ENCODE peak calls at places on chromosomes 3 and 15, in four cellular contexts. Q is AG09309, J is adrenal gland, T is tibial nerve. C is an unnamed sample.
A peak's percentile ranks its signal among the peaks of the same experiment; 100 is the strongest.

GRCh38 chr3:160221019-160221418 is 4.2 kb upstream of the C3orf80 start:
- DNase-seq in Q (no peak), J (no peak), T (no peak), C (no peak)

GRCh38 chr15:48281674-48282073 is 49.6 kb upstream of the DUT start:
- DNase-seq in Q (no peak), J (no peak), T (no peak), C (no peak)

GRCh38 chr3:136074546-136074945 is 109.0 kb downstream of the PPP2R3A start:
- DNase-seq in Q (no peak), J (no peak), T (no peak), C (no peak)

GRCh38 chr3:194374930-194375329 is 5.4 kb upstream of the LRRC15 start:
- DNase-seq in Q (no peak), J (no peak), T (no peak), C (no peak)

GRCh38 chr3:180048840-180049239 is 12.1 kb upstream of the PEX5L start:
- DNase-seq in Q (peak; percentile 34), J (no peak), T (no peak), C (peak; percentile 17)

GRCh38 chr3:32384938-32385337 is 6.7 kb upstream of the CMTM7 start:
- DNase-seq in Q (no peak), J (no peak), T (no peak), C (no peak)

GRCh38 chr3:160245261-160245800 is 20.1 kb downstream of the C3orf80 start:
- DNase-seq in Q (no peak), J (no peak), T (no peak), C (no peak)

GRCh38 chr3:188956839-188957489 is 214.8 kb upstream of the TPRG1 start:
- DNase-seq in Q (peak; percentile 37), J (peak; percentile 31), T (peak; percentile 63), C (peak; percentile 71)

GRCh38 chr3:126850370-126851085 is 132.4 kb upstream of the PLXNA1 start:
- DNase-seq in Q (peak; percentile 44), J (no peak), T (no peak), C (no peak)

GRCh38 chr3:149638401-149639092 is 19.3 kb downstream of the WWTR1 start:
- DNase-seq in Q (no peak), J (peak; percentile 24), T (peak; percentile 19), C (no peak)

GRCh38 chr3:11632966-11633365 is 10.7 kb downstream of the VGLL4 start:
- DNase-seq in Q (no peak), J (no peak), T (no peak), C (no peak)

GRCh38 chr15:78873796-78874761 is 1.4 kb downstream of the MORF4L1 start:
- DNase-seq in Q (no peak), J (peak; percentile 60), T (peak; percentile 67), C (no peak)

GRCh38 chr3:22284559-22284958 is 533.5 kb upstream of the ZNF385D start:
- DNase-seq in Q (no peak), J (no peak), T (no peak), C (peak; percentile 39)

GRCh38 chr3:193342551-193342950 is 36.0 kb downstream of the ATP13A5 start:
- DNase-seq in Q (no peak), J (no peak), T (no peak), C (no peak)

GRCh38 chr3:52171577-52172261 is 17.5 kb upstream of the POC1A start:
- DNase-seq in Q (peak; percentile 59), J (peak; percentile 55), T (no peak), C (peak; percentile 36)

GRCh38 chr15:93771429-93772020 is 459.8 kb upstream of the MCTP2 start:
- DNase-seq in Q (no peak), J (no peak), T (no peak), C (peak; percentile 73)

GRCh38 chr3:52532838-52533622 is 627 bp downstream of the NT5DC2 start:
- DNase-seq in Q (no peak), J (peak; percentile 54), T (no peak), C (peak; percentile 13)

GRCh38 chr3:134627831-134628230 is 23.0 kb downstream of the KY start:
- DNase-seq in Q (no peak), J (no peak), T (no peak), C (no peak)

GRCh38 chr3:184970186-184970585 is 158.2 kb downstream of the VPS8 start:
- DNase-seq in Q (no peak), J (no peak), T (no peak), C (no peak)

GRCh38 chr15:48891229-48891765 is 13.4 kb downstream of the EID1 start:
- DNase-seq in Q (no peak), J (no peak), T (no peak), C (no peak)

GRCh38 chr15:58212909-58213526 is 74.8 kb downstream of the AQP9 start:
- DNase-seq in Q (no peak), J (peak; percentile 72), T (no peak), C (peak; percentile 50)
- TF ChIP-seq CTCF in Q (peak; percentile 63), J (peak; percentile 54), T (peak; percentile 49), C (peak; percentile 35)

DNA sequence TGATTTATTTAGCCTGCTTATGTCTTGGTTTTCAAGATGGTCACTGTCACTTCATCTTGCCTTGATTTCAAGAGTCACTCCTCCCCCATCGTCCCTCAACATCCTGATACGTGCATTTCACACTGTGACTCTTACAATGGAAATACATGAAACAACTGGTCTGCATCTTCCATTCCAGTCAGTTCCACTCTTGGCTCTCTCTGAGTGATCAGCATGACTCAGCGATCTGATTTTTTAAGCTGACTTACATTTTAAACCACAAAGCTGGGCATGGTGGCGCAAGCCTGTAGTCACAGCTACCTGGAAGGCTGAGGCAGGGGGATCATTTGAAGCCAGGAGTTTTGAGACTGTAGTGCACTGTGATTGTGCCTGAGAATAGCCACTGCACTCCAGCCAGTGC is 271.2 kb upstream of the ROPN1 start:
- DNase-seq in Q (peak; percentile 86), J (peak; percentile 63), T (no peak), C (peak; percentile 85)
- TF ChIP-seq CTCF in Q (no peak), J (no peak), T (no peak), C (no peak)

DNA sequence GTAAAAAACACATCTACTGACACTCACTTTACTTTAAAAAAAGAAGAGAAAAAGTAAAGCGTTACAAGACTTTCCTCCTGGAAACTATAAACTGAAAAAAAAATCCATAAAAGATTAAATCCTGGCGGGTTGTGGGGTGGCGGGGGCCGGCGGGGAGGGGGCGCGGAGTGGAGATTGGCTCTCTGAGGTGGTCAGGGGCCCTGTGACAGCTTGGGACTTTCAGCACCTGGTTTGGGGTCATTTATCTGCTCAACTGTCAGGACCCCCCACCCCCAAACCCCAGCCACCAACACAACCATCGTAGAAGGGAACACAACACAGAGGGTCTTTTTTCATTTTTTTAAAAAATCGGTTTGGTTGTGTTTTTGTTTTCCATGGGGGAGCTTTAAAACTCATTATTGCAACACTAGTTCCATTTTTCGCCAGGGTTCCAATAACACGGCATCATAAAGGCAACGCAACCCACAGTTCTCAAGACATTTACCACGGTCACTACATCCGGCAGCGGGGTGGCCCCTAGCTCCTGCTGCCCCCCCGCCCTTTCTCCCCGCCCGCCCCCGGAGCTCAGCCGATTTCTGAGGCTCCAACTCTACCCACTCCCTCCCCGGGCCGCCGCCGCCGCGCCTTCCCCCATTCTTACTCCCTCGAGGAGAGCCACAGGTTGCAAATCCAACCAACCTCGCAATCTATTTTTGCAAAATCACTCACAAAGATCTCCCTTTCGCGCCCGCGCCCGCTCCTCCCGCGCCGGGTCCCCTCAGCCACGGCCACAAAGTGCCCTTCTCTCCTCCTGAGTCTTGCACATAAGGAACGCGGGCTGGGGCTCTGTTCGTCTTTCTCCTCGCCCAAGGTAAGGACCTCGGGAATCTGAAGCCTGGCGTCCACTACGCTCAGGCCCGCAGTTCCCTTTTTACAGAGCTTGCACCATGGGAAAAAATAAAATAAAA is 1.8 kb downstream of the BCL6 start:
- DNase-seq in Q (no peak), J (peak; percentile 84), T (peak; percentile 63), C (peak; percentile 59)
- TF ChIP-seq CTCF in Q (no peak), J (no peak), T (no peak), C (no peak)

GRCh38 chr3:139552632-139553335 is 13.2 kb upstream of the RBP1 start:
- DNase-seq in Q (no peak), J (peak; percentile 59), T (no peak), C (no peak)
- TF ChIP-seq CTCF in Q (no peak), J (no peak), T (no peak), C (no peak)

DNA sequence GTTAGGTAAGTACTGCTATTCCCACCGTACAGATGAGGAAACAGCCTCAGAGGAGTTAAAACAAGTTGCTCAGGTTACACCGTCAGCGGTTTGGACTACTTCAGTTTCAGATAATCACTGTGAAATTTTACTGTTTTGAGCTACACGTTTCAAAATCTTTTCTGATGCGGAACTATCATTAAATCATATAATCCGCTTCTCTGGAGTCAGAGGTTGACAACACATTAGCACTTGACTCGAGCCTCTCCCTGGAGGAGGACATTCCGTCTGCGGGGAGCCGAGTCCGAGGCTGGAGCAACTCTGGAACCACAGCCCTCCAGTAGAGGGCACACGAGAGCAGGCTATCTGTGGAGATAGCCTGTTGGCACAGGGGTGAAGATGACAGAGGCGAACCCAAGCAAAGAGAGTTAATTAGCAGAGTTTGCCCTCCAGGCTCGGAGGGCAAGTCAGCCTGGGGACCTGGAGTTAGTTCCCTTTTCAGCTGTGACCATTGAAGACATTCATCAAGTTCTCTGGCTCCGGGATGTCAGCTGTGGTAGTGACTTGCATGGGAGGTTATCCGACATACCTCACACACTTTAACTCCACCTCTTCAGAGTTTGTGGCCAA is 131.2 kb downstream of the IGF1R start:
- DNase-seq in Q (no peak), J (peak; percentile 87), T (peak; percentile 85), C (peak; percentile 69)
- TF ChIP-seq CTCF in Q (peak; percentile 98), J (peak; percentile 86), T (peak; percentile 79), C (peak; percentile 58)

C was measured in MCF 10A.